ENCODE peak calls at places on chromosomes 6 and 20, in six cellular contexts. Z is lung; L is NCI-H1417 treated with DMSO at 0.1 percent for 48 hours; A is A549; F is activated CD4-positive, alpha-beta T cell treated with anti-CD3 and anti-CD28 coated beads, Interleukin-2, amount 50 U/mL, for 48 hours; Q is AG04449. R is an unnamed sample.

GRCh38 chr20:23937303-23938117 is 51.1 kb downstream of the GGTLC1 start:
- DNase-seq in Z (peak), L (no peak), A (peak), F (peak), Q (peak), R (no peak)

GRCh38 chr6:3540253-3540820 is 83.5 kb upstream of the SLC22A23 start:
- DNase-seq in Z (peak), L (no peak), A (no peak), F (no peak), Q (no peak), R (no peak)

GRCh38 chr6:69231983-69232382 is 564.8 kb downstream of the LMBRD1 start:
- DNase-seq in Z (no peak), L (no peak), A (no peak), F (no peak), Q (no peak), R (no peak)

GRCh38 chr6:31356216-31356945 is 598 bp downstream of the HLA-B start:
- DNase-seq in Z (peak), L (no peak), A (no peak), F (peak), Q (no peak), R (no peak)

GRCh38 chr20:56689852-56690485 is 60.9 kb downstream of the TFAP2C start:
- DNase-seq in Z (no peak), L (no peak), A (no peak), F (no peak), Q (no peak), R (no peak)

GRCh38 chr6:36032245-36032644 is 4.6 kb downstream of the MAPK14 start:
- DNase-seq in Z (no peak), L (no peak), A (no peak), F (no peak), Q (no peak), R (no peak)

GRCh38 chr20:46709459-46710148 is at the start of gene SLC2A10:
- DNase-seq in Z (peak), L (no peak), A (no peak), F (no peak), Q (no peak), R (no peak)

GRCh38 chr6:155327326-155328073 is 13.2 kb upstream of the TFB1M start:
- DNase-seq in Z (peak), L (peak), A (peak), F (peak), Q (peak), R (no peak)

GRCh38 chr6:36793296-36793912 is 45.8 kb downstream of the CPNE5 start:
- DNase-seq in Z (no peak), L (no peak), A (no peak), F (no peak), Q (no peak), R (no peak)